ENCODE peak calls at places on chromosomes 16 and 17, in five cellular contexts. One of them, this sample, is unnamed.

GRCh38 chr17:19296786-19297778 is 59.9 kb downstream of the EPN2 start:
- DNase-seq in mesenchymal stem cell: peak
- DNase-seq in fibroblast of pulmonary artery: no peak
- DNase-seq in endodermal cell: no peak
- DNase-seq in HAP-1: no peak
- DNase-seq in this sample: no peak

GRCh38 chr17:82921426-82921825 is 81.6 kb upstream of the ZNF750 start:
- DNase-seq in mesenchymal stem cell: no peak
- DNase-seq in fibroblast of pulmonary artery: no peak
- DNase-seq in endodermal cell: no peak
- DNase-seq in HAP-1: no peak
- DNase-seq in this sample: no peak

GRCh38 chr17:10210151-10210574 is 11.8 kb upstream of the GAS7 start:
- DNase-seq in mesenchymal stem cell: peak
- DNase-seq in fibroblast of pulmonary artery: peak
- DNase-seq in endodermal cell: peak
- DNase-seq in HAP-1: no peak
- DNase-seq in this sample: peak

GRCh38 chr17:79924639-79924976 is 85.4 kb upstream of the CBX4 start:
- DNase-seq in mesenchymal stem cell: no peak
- DNase-seq in fibroblast of pulmonary artery: no peak
- DNase-seq in endodermal cell: no peak
- DNase-seq in HAP-1: no peak
- DNase-seq in this sample: no peak

GRCh38 chr17:55430531-55431228 is 9.0 kb upstream of the MMD start:
- DNase-seq in mesenchymal stem cell: no peak
- DNase-seq in fibroblast of pulmonary artery: no peak
- DNase-seq in endodermal cell: no peak
- DNase-seq in HAP-1: no peak
- DNase-seq in this sample: no peak

GRCh38 chr17:42917236-42917603 is 16.6 kb downstream of the G6PC1 start:
- DNase-seq in mesenchymal stem cell: no peak
- DNase-seq in fibroblast of pulmonary artery: no peak
- DNase-seq in endodermal cell: no peak
- DNase-seq in HAP-1: peak
- DNase-seq in this sample: no peak

GRCh38 chr17:40313660-40314556 is 4.9 kb downstream of the RARA start:
- DNase-seq in mesenchymal stem cell: no peak
- DNase-seq in fibroblast of pulmonary artery: no peak
- DNase-seq in endodermal cell: no peak
- DNase-seq in HAP-1: no peak
- DNase-seq in this sample: no peak

GRCh38 chr17:9402590-9403199 is 172.9 kb downstream of the STX8 start:
- DNase-seq in mesenchymal stem cell: peak
- DNase-seq in fibroblast of pulmonary artery: peak
- DNase-seq in endodermal cell: peak
- DNase-seq in HAP-1: peak
- DNase-seq in this sample: peak

GRCh38 chr16:22762486-22762885 is 51.5 kb upstream of the HS3ST2 start:
- DNase-seq in mesenchymal stem cell: no peak
- DNase-seq in fibroblast of pulmonary artery: no peak
- DNase-seq in endodermal cell: no peak
- DNase-seq in HAP-1: no peak
- DNase-seq in this sample: no peak

GRCh38 chr16:73326770-73327470 is 279.0 kb upstream of the ZFHX3 start:
- DNase-seq in mesenchymal stem cell: no peak
- DNase-seq in fibroblast of pulmonary artery: peak
- DNase-seq in endodermal cell: no peak
- DNase-seq in HAP-1: no peak
- DNase-seq in this sample: peak

GRCh38 chr17:6137716-6138502 is 67.7 kb downstream of the WSCD1 start:
- DNase-seq in mesenchymal stem cell: no peak
- DNase-seq in fibroblast of pulmonary artery: no peak
- DNase-seq in endodermal cell: peak
- DNase-seq in HAP-1: no peak
- DNase-seq in this sample: no peak

GRCh38 chr17:71987634-71988033 is 133.2 kb upstream of the SOX9 start:
- DNase-seq in mesenchymal stem cell: no peak
- DNase-seq in fibroblast of pulmonary artery: no peak
- DNase-seq in endodermal cell: no peak
- DNase-seq in HAP-1: no peak
- DNase-seq in this sample: no peak

GRCh38 chr17:27560668-27561067 is 70.3 kb upstream of the LGALS9 start:
- DNase-seq in mesenchymal stem cell: no peak
- DNase-seq in fibroblast of pulmonary artery: peak
- DNase-seq in endodermal cell: no peak
- DNase-seq in HAP-1: no peak
- DNase-seq in this sample: no peak

GRCh38 chr16:560221-560700 is at the start of gene PRR35:
- DNase-seq in mesenchymal stem cell: no peak
- DNase-seq in fibroblast of pulmonary artery: no peak
- DNase-seq in endodermal cell: no peak
- DNase-seq in HAP-1: no peak
- DNase-seq in this sample: no peak

GRCh38 chr16:30957456-30958163 is at the start of gene SETD1A:
- DNase-seq in mesenchymal stem cell: peak
- DNase-seq in fibroblast of pulmonary artery: peak
- DNase-seq in endodermal cell: peak
- DNase-seq in HAP-1: peak
- DNase-seq in this sample: peak
- H3K4me3 ChIP-seq in mesenchymal stem cell: peak
- H3K4me3 ChIP-seq in fibroblast of pulmonary artery: peak
- H3K4me3 ChIP-seq in endodermal cell: peak
- H3K4me3 ChIP-seq in HAP-1: peak
- H3K4me3 ChIP-seq in this sample: peak

GRCh38 chr16:84463221-84463620 is 41.2 kb downstream of the MEAK7 start:
- DNase-seq in mesenchymal stem cell: no peak
- DNase-seq in fibroblast of pulmonary artery: no peak
- DNase-seq in endodermal cell: peak
- DNase-seq in HAP-1: no peak
- DNase-seq in this sample: peak
- H3K4me3 ChIP-seq in mesenchymal stem cell: no peak
- H3K4me3 ChIP-seq in fibroblast of pulmonary artery: no peak
- H3K4me3 ChIP-seq in endodermal cell: no peak
- H3K4me3 ChIP-seq in HAP-1: no peak
- H3K4me3 ChIP-seq in this sample: no peak

DNA sequence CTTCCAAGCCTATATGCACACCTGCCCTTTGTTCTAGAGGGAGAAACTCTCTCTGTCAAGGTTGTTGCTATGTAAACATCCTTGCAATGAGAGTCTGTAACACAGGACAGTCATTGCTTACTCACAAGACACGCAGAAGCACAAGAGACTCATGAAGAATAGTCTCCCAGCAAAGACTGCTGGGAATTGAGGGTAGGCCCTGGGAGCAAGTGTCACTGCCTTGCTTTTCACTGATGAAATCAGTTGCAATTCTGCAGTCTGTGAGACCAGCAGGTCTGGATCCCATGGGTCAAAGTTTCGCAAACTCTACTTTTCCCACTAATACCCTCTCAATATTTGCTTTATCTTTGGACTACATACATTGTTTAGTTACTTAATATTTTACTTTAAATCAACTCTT is 177.4 kb downstream of the FTO start:
- DNase-seq in mesenchymal stem cell: peak
- DNase-seq in fibroblast of pulmonary artery: peak
- DNase-seq in endodermal cell: no peak
- DNase-seq in HAP-1: no peak
- DNase-seq in this sample: peak
- H3K4me3 ChIP-seq in mesenchymal stem cell: no peak
- H3K4me3 ChIP-seq in fibroblast of pulmonary artery: no peak
- H3K4me3 ChIP-seq in endodermal cell: no peak
- H3K4me3 ChIP-seq in HAP-1: no peak
- H3K4me3 ChIP-seq in this sample: no peak

DNA sequence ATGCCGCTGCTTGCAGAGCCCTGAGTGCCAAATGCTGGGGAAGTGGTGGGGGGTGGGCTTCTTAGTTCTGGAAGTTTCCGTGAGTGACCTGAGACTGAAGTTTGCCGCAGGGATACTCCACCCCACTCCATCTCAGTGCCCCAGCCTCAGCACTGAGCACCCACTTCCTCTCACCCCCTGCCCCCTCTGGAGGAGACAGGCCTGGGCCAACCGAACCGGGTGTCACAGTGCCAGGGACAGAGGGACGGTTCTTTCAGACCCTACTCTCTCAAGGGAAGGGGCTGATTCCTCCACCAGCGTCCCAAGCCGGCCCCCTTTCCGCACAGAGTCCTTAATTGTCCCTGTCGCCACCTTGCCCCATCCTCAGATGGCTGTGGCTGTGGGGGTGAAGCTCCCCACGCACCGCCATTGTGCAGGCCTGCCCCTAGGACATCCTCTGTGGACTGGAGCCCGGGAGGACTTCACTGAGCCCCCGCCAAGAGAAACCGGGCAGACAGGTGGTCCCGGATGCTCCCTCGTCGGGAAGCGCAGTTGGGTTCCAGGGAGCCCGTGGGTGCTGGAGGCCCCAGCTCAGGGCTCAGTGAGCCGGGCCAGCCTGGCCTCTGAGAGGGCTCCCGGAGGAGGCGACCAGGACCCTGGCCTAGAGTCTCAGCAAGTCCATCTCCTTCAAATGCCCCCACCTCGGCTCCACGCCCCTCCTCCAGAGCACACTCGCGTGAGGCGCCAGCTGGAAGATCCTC is 1.6 kb upstream of the KREMEN2 start:
- DNase-seq in mesenchymal stem cell: no peak
- DNase-seq in fibroblast of pulmonary artery: no peak
- DNase-seq in endodermal cell: peak
- DNase-seq in HAP-1: peak
- DNase-seq in this sample: no peak
- H3K4me3 ChIP-seq in mesenchymal stem cell: no peak
- H3K4me3 ChIP-seq in fibroblast of pulmonary artery: no peak
- H3K4me3 ChIP-seq in endodermal cell: no peak
- H3K4me3 ChIP-seq in HAP-1: peak
- H3K4me3 ChIP-seq in this sample: no peak

DNA sequence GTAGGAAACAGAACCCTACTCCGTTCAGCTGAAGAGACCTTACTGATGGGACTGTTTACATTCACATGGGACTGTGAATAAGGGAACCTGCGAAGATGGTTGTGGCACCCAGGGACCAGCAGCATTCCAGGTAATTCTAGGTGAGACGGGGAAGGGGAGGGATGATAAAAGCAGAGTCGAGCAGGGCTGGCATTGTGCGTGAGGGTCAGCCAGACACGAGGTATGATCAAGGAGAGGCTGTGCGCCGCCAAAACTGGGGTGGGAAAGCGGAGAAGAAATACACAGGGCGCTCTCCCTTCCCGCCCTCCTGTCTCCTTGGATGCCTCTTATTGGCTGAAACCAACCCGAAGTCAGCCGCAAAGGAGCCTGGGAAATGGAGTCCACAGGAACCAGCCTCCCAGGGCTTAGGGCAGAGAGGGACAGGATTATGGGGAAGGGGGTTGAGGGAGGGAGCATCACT is 38.4 kb upstream of the CSNK2A2 start:
- DNase-seq in mesenchymal stem cell: peak
- DNase-seq in fibroblast of pulmonary artery: peak
- DNase-seq in endodermal cell: peak
- DNase-seq in HAP-1: peak
- DNase-seq in this sample: peak
- H3K4me3 ChIP-seq in mesenchymal stem cell: peak
- H3K4me3 ChIP-seq in fibroblast of pulmonary artery: peak
- H3K4me3 ChIP-seq in endodermal cell: peak
- H3K4me3 ChIP-seq in HAP-1: peak
- H3K4me3 ChIP-seq in this sample: peak

GRCh38 chr17:76179496-76180467 is 38.7 kb upstream of the FOXJ1 start:
- DNase-seq in mesenchymal stem cell: peak
- DNase-seq in fibroblast of pulmonary artery: peak
- DNase-seq in endodermal cell: no peak
- DNase-seq in HAP-1: no peak
- DNase-seq in this sample: no peak
- H3K4me3 ChIP-seq in mesenchymal stem cell: no peak
- H3K4me3 ChIP-seq in fibroblast of pulmonary artery: no peak
- H3K4me3 ChIP-seq in endodermal cell: no peak
- H3K4me3 ChIP-seq in HAP-1: no peak
- H3K4me3 ChIP-seq in this sample: no peak